ENCODE peak calls at places on chromosomes 16 and 17, in six cellular contexts. V, F, G, M, D and S are unnamed samples.

GRCh38 chr16:88401604-88402246 is 19.0 kb downstream of the ZNF469 start:
- DNase-seq in M (no peak), F (no peak), G (no peak), V (no peak), D (no peak), S (no peak)

GRCh38 chr17:56688151-56688550 is 94.7 kb downstream of the NOG start:
- DNase-seq in V (no peak), D (no peak), G (no peak), M (no peak), F (no peak), S (no peak)

GRCh38 chr17:67042104-67042899 is 2.1 kb upstream of the CACNG1 start:
- DNase-seq in D (no peak), F (no peak), G (no peak), V (no peak), M (no peak), S (no peak)

GRCh38 chr17:38353668-38354067 is 2.0 kb downstream of the SOCS7 start:
- DNase-seq in V (no peak), M (no peak), G (no peak), D (no peak), F (no peak), S (no peak)

GRCh38 chr16:85663891-85664321 is 24.8 kb downstream of the GINS2 start:
- DNase-seq in M (no peak), V (no peak), F (no peak), G (no peak), D (no peak), S (no peak)

GRCh38 chr17:10117581-10118001 is 80.8 kb downstream of the GAS7 start:
- DNase-seq in V (no peak), M (no peak), F (no peak), D (peak), G (no peak), S (no peak)

GRCh38 chr16:74304164-74304834 is 7.7 kb downstream of the PSMD7 start:
- DNase-seq in F (peak), G (no peak), D (no peak), M (no peak), V (no peak), S (no peak)

GRCh38 chr17:70225272-70225671 is 55.9 kb downstream of the KCNJ2 start:
- DNase-seq in V (no peak), D (no peak), G (no peak), M (no peak), F (no peak), S (no peak)

GRCh38 chr17:61221597-61222471 is 177.8 kb upstream of the TBX2 start:
- DNase-seq in V (no peak), M (no peak), F (no peak), G (no peak), D (no peak), S (no peak)

GRCh38 chr16:69078073-69078472 is 27.4 kb upstream of the HAS3 start:
- DNase-seq in V (no peak), G (no peak), D (no peak), M (no peak), F (no peak), S (no peak)

GRCh38 chr16:89026121-89026612 is 49.2 kb upstream of the CBFA2T3 start:
- DNase-seq in M (no peak), D (peak), G (no peak), F (peak), V (no peak), S (no peak)

GRCh38 chr17:77128895-77129567 is 11.7 kb upstream of the SEC14L1 start:
- DNase-seq in V (no peak), G (no peak), M (no peak), D (no peak), F (no peak), S (no peak)

GRCh38 chr17:67386965-67387551 is 10.0 kb downstream of the PITPNC1 start:
- DNase-seq in F (peak), V (peak), M (peak), D (peak), G (no peak), S (no peak)

GRCh38 chr16:89909777-89910716 is 8.6 kb upstream of the MC1R start:
- DNase-seq in V (peak), G (peak), D (no peak), M (peak), F (peak), S (no peak)

GRCh38 chr17:30218689-30219266 is 16.7 kb downstream of the SLC6A4 start:
- DNase-seq in D (no peak), G (no peak), M (no peak), V (no peak), F (no peak), S (no peak)

GRCh38 chr16:83351846-83352245 is 455.9 kb upstream of the HSBP1 start:
- DNase-seq in M (no peak), D (no peak), G (no peak), V (no peak), F (no peak), S (no peak)

GRCh38 chr16:165539-166374 is at the start of gene HBM:
- DNase-seq in V (no peak), F (peak), M (no peak), G (no peak), D (no peak), S (no peak)

GRCh38 chr16:4700380-4700996 is 7.1 kb downstream of the NUDT16L1 start:
- DNase-seq in V (no peak), M (no peak), D (no peak), G (no peak), F (no peak), S (no peak)

GRCh38 chr17:19876524-19877161 is 8.9 kb upstream of the ULK2 start:
- DNase-seq in V (peak), F (no peak), D (no peak), M (no peak), G (no peak), S (no peak)

GRCh38 chr17:41873559-41874292 is 8.5 kb upstream of the KLHL11 start:
- DNase-seq in V (no peak), F (no peak), D (no peak), M (no peak), G (no peak), S (no peak)